ENCODE peak calls at places on chromosomes 16 and 17, in ten cellular contexts. One of them, this sample, is unnamed.

GRCh38 chr17:18141210-18141803 is 32.8 kb downstream of the MYO15A start:
- DNase-seq in GM23338: peak; percentile 73
- DNase-seq in T-helper 9 cell: peak; percentile 18
- DNase-seq in lung: no peak
- DNase-seq in AG04449: no peak
- DNase-seq in OCI-LY7: peak; percentile 75
- DNase-seq in aorta: no peak
- DNase-seq in epithelial cell of esophagus: peak; percentile 55
- DNase-seq in activated naive CD4-positive, alpha-beta T cell treated with anti-CD3 and anti-CD28 coated beads for 36 hours: peak; percentile 64
- DNase-seq in HFF-Myc: peak; percentile 29
- DNase-seq in this sample: peak; percentile 43

GRCh38 chr17:39564201-39564828 is 43.4 kb downstream of the NEUROD2 start:
- DNase-seq in OCI-LY7: no peak
- DNase-seq in GM23338: peak; percentile 95
- DNase-seq in AG04449: no peak
- DNase-seq in lung: no peak
- DNase-seq in aorta: no peak
- DNase-seq in T-helper 9 cell: no peak
- DNase-seq in activated naive CD4-positive, alpha-beta T cell treated with anti-CD3 and anti-CD28 coated beads for 36 hours: no peak
- DNase-seq in epithelial cell of esophagus: no peak
- DNase-seq in HFF-Myc: no peak
- DNase-seq in this sample: no peak

GRCh38 chr17:79591014-79591590 is 19.7 kb downstream of the RBFOX3 start:
- DNase-seq in aorta: no peak
- DNase-seq in T-helper 9 cell: no peak
- DNase-seq in activated naive CD4-positive, alpha-beta T cell treated with anti-CD3 and anti-CD28 coated beads for 36 hours: no peak
- DNase-seq in AG04449: no peak
- DNase-seq in OCI-LY7: no peak
- DNase-seq in GM23338: no peak
- DNase-seq in lung: no peak
- DNase-seq in HFF-Myc: no peak
- DNase-seq in epithelial cell of esophagus: no peak
- DNase-seq in this sample: no peak

GRCh38 chr17:50272246-50272645 is 2.0 kb upstream of the TMEM92 start:
- DNase-seq in OCI-LY7: no peak
- DNase-seq in aorta: no peak
- DNase-seq in epithelial cell of esophagus: no peak
- DNase-seq in GM23338: no peak
- DNase-seq in HFF-Myc: no peak
- DNase-seq in activated naive CD4-positive, alpha-beta T cell treated with anti-CD3 and anti-CD28 coated beads for 36 hours: peak; percentile 3
- DNase-seq in T-helper 9 cell: no peak
- DNase-seq in AG04449: no peak
- DNase-seq in lung: no peak
- DNase-seq in this sample: no peak

GRCh38 chr17:70829876-70830275 is 660.5 kb downstream of the KCNJ2 start:
- DNase-seq in aorta: no peak
- DNase-seq in HFF-Myc: no peak
- DNase-seq in GM23338: no peak
- DNase-seq in AG04449: no peak
- DNase-seq in T-helper 9 cell: no peak
- DNase-seq in activated naive CD4-positive, alpha-beta T cell treated with anti-CD3 and anti-CD28 coated beads for 36 hours: no peak
- DNase-seq in OCI-LY7: no peak
- DNase-seq in lung: no peak
- DNase-seq in epithelial cell of esophagus: peak; percentile 30
- DNase-seq in this sample: no peak

GRCh38 chr16:23088018-23088417 is 61.2 kb downstream of the USP31 start:
- DNase-seq in AG04449: no peak
- DNase-seq in activated naive CD4-positive, alpha-beta T cell treated with anti-CD3 and anti-CD28 coated beads for 36 hours: no peak
- DNase-seq in lung: no peak
- DNase-seq in T-helper 9 cell: no peak
- DNase-seq in HFF-Myc: no peak
- DNase-seq in epithelial cell of esophagus: no peak
- DNase-seq in GM23338: no peak
- DNase-seq in aorta: no peak
- DNase-seq in OCI-LY7: no peak
- DNase-seq in this sample: no peak

GRCh38 chr17:28523876-28524275 is 17.7 kb downstream of the FOXN1 start:
- DNase-seq in HFF-Myc: no peak
- DNase-seq in activated naive CD4-positive, alpha-beta T cell treated with anti-CD3 and anti-CD28 coated beads for 36 hours: no peak
- DNase-seq in epithelial cell of esophagus: no peak
- DNase-seq in OCI-LY7: no peak
- DNase-seq in AG04449: no peak
- DNase-seq in GM23338: no peak
- DNase-seq in T-helper 9 cell: no peak
- DNase-seq in aorta: peak; percentile 69
- DNase-seq in lung: no peak
- DNase-seq in this sample: no peak

GRCh38 chr17:77700165-77700881 is 258.2 kb upstream of the TNRC6C start:
- DNase-seq in AG04449: no peak
- DNase-seq in epithelial cell of esophagus: no peak
- DNase-seq in aorta: peak; percentile 44
- DNase-seq in GM23338: no peak
- DNase-seq in HFF-Myc: no peak
- DNase-seq in activated naive CD4-positive, alpha-beta T cell treated with anti-CD3 and anti-CD28 coated beads for 36 hours: no peak
- DNase-seq in lung: no peak
- DNase-seq in T-helper 9 cell: no peak
- DNase-seq in OCI-LY7: no peak
- DNase-seq in this sample: no peak

GRCh38 chr16:67883146-67883871 is 1.4 kb upstream of the NRN1L start:
- DNase-seq in activated naive CD4-positive, alpha-beta T cell treated with anti-CD3 and anti-CD28 coated beads for 36 hours: no peak
- DNase-seq in AG04449: no peak
- DNase-seq in T-helper 9 cell: no peak
- DNase-seq in epithelial cell of esophagus: no peak
- DNase-seq in aorta: no peak
- DNase-seq in HFF-Myc: no peak
- DNase-seq in OCI-LY7: no peak
- DNase-seq in lung: no peak
- DNase-seq in GM23338: no peak
- DNase-seq in this sample: no peak

GRCh38 chr17:30586818-30587595 is 109.8 kb downstream of the GOSR1 start:
- DNase-seq in GM23338: no peak
- DNase-seq in epithelial cell of esophagus: peak; percentile 62
- DNase-seq in activated naive CD4-positive, alpha-beta T cell treated with anti-CD3 and anti-CD28 coated beads for 36 hours: no peak
- DNase-seq in lung: no peak
- DNase-seq in aorta: no peak
- DNase-seq in OCI-LY7: no peak
- DNase-seq in HFF-Myc: peak; percentile 31
- DNase-seq in AG04449: peak; percentile 49
- DNase-seq in T-helper 9 cell: no peak
- DNase-seq in this sample: peak; percentile 71

GRCh38 chr17:48603959-48604769 is 622 bp downstream of the HOXB6 start:
- DNase-seq in activated naive CD4-positive, alpha-beta T cell treated with anti-CD3 and anti-CD28 coated beads for 36 hours: no peak
- DNase-seq in GM23338: peak; percentile 69
- DNase-seq in HFF-Myc: no peak
- DNase-seq in aorta: peak; percentile 87
- DNase-seq in lung: no peak
- DNase-seq in AG04449: no peak
- DNase-seq in T-helper 9 cell: no peak
- DNase-seq in epithelial cell of esophagus: no peak
- DNase-seq in OCI-LY7: no peak
- DNase-seq in this sample: no peak

GRCh38 chr16:12229759-12230594 is 253.4 kb downstream of the SNX29 start:
- DNase-seq in OCI-LY7: peak; percentile 65
- DNase-seq in epithelial cell of esophagus: peak; percentile 53
- DNase-seq in lung: no peak
- DNase-seq in AG04449: no peak
- DNase-seq in GM23338: no peak
- DNase-seq in aorta: no peak
- DNase-seq in activated naive CD4-positive, alpha-beta T cell treated with anti-CD3 and anti-CD28 coated beads for 36 hours: no peak
- DNase-seq in T-helper 9 cell: no peak
- DNase-seq in HFF-Myc: peak; percentile 56
- DNase-seq in this sample: no peak

GRCh38 chr16:11946433-11946832 is 4.6 kb upstream of the NPIPB2 start:
- DNase-seq in epithelial cell of esophagus: no peak
- DNase-seq in HFF-Myc: no peak
- DNase-seq in GM23338: no peak
- DNase-seq in aorta: no peak
- DNase-seq in activated naive CD4-positive, alpha-beta T cell treated with anti-CD3 and anti-CD28 coated beads for 36 hours: no peak
- DNase-seq in OCI-LY7: no peak
- DNase-seq in AG04449: no peak
- DNase-seq in lung: no peak
- DNase-seq in T-helper 9 cell: no peak
- DNase-seq in this sample: no peak

GRCh38 chr16:57025941-57026777 is 36.8 kb downstream of the NLRC5 start:
- DNase-seq in aorta: peak; percentile 74
- DNase-seq in activated naive CD4-positive, alpha-beta T cell treated with anti-CD3 and anti-CD28 coated beads for 36 hours: no peak
- DNase-seq in epithelial cell of esophagus: no peak
- DNase-seq in OCI-LY7: no peak
- DNase-seq in AG04449: no peak
- DNase-seq in lung: no peak
- DNase-seq in T-helper 9 cell: no peak
- DNase-seq in HFF-Myc: no peak
- DNase-seq in GM23338: no peak
- DNase-seq in this sample: no peak

GRCh38 chr16:54050281-54051210 is 236.0 kb downstream of the IRX3 start:
- DNase-seq in AG04449: no peak
- DNase-seq in GM23338: peak; percentile 60
- DNase-seq in lung: no peak
- DNase-seq in activated naive CD4-positive, alpha-beta T cell treated with anti-CD3 and anti-CD28 coated beads for 36 hours: no peak
- DNase-seq in T-helper 9 cell: no peak
- DNase-seq in HFF-Myc: no peak
- DNase-seq in aorta: no peak
- DNase-seq in epithelial cell of esophagus: no peak
- DNase-seq in OCI-LY7: no peak
- DNase-seq in this sample: no peak